ENCODE peak calls at places on chromosome 22, in seven cellular contexts. One of them, this sample, is unnamed.

GRCh38 chr22:50529416-50530279 is at the start of gene TYMP:
- DNase-seq in heart right ventricle: peak
- DNase-seq in osteoblast: peak
- DNase-seq in progenitor cell of endocrine pancreas: no peak
- DNase-seq in osteocyte: peak
- DNase-seq in neural progenitor cell: peak
- DNase-seq in AG04450: no peak
- DNase-seq in this sample: peak

GRCh38 chr22:49307071-49307830 is 520.4 kb downstream of the BRD1 start:
- DNase-seq in heart right ventricle: no peak
- DNase-seq in osteoblast: peak
- DNase-seq in progenitor cell of endocrine pancreas: peak
- DNase-seq in osteocyte: peak
- DNase-seq in neural progenitor cell: no peak
- DNase-seq in AG04450: no peak
- DNase-seq in this sample: peak

GRCh38 chr22:50516891-50517290 is 8.5 kb downstream of the SCO2 start:
- DNase-seq in heart right ventricle: no peak
- DNase-seq in osteoblast: peak
- DNase-seq in progenitor cell of endocrine pancreas: no peak
- DNase-seq in osteocyte: no peak
- DNase-seq in neural progenitor cell: no peak
- DNase-seq in AG04450: no peak
- DNase-seq in this sample: no peak

GRCh38 chr22:24510694-24511625 is 15.8 kb downstream of the UPB1 start:
- DNase-seq in heart right ventricle: no peak
- DNase-seq in osteoblast: peak
- DNase-seq in progenitor cell of endocrine pancreas: no peak
- DNase-seq in osteocyte: no peak
- DNase-seq in neural progenitor cell: no peak
- DNase-seq in AG04450: no peak
- DNase-seq in this sample: peak

GRCh38 chr22:38921801-38922200 is 35.6 kb upstream of the APOBEC3A start:
- DNase-seq in heart right ventricle: no peak
- DNase-seq in osteoblast: no peak
- DNase-seq in progenitor cell of endocrine pancreas: no peak
- DNase-seq in osteocyte: no peak
- DNase-seq in neural progenitor cell: no peak
- DNase-seq in AG04450: no peak
- DNase-seq in this sample: no peak

GRCh38 chr22:41976070-41976901 is 7.0 kb downstream of the SEPTIN3 start:
- DNase-seq in heart right ventricle: no peak
- DNase-seq in osteoblast: peak
- DNase-seq in progenitor cell of endocrine pancreas: peak
- DNase-seq in osteocyte: no peak
- DNase-seq in neural progenitor cell: peak
- DNase-seq in AG04450: no peak
- DNase-seq in this sample: no peak

GRCh38 chr22:29116397-29117123 is 43.7 kb downstream of the KREMEN1 start:
- DNase-seq in heart right ventricle: no peak
- DNase-seq in osteoblast: no peak
- DNase-seq in progenitor cell of endocrine pancreas: no peak
- DNase-seq in osteocyte: no peak
- DNase-seq in neural progenitor cell: no peak
- DNase-seq in AG04450: peak
- DNase-seq in this sample: no peak

GRCh38 chr22:19619144-19620009 is 94.9 kb upstream of the SEPTIN5 start:
- DNase-seq in heart right ventricle: no peak
- DNase-seq in osteoblast: peak
- DNase-seq in progenitor cell of endocrine pancreas: no peak
- DNase-seq in osteocyte: no peak
- DNase-seq in neural progenitor cell: no peak
- DNase-seq in AG04450: no peak
- DNase-seq in this sample: peak

GRCh38 chr22:29266564-29267461 is 968 bp downstream of the RHBDD3 start:
- DNase-seq in heart right ventricle: no peak
- DNase-seq in osteoblast: peak
- DNase-seq in progenitor cell of endocrine pancreas: no peak
- DNase-seq in osteocyte: peak
- DNase-seq in neural progenitor cell: peak
- DNase-seq in AG04450: no peak
- DNase-seq in this sample: no peak

GRCh38 chr22:19120829-19121630 is 1.2 kb downstream of the DGCR2 start:
- DNase-seq in heart right ventricle: peak
- DNase-seq in osteoblast: peak
- DNase-seq in progenitor cell of endocrine pancreas: peak
- DNase-seq in osteocyte: no peak
- DNase-seq in neural progenitor cell: peak
- DNase-seq in AG04450: no peak
- DNase-seq in this sample: no peak

GRCh38 chr22:41535244-41535643 is 9.0 kb downstream of the POLR3H start:
- DNase-seq in heart right ventricle: no peak
- DNase-seq in osteoblast: peak
- DNase-seq in progenitor cell of endocrine pancreas: no peak
- DNase-seq in osteocyte: no peak
- DNase-seq in neural progenitor cell: peak
- DNase-seq in AG04450: no peak
- DNase-seq in this sample: no peak

GRCh38 chr22:36765131-36765942 is 10.6 kb downstream of the IFT27 start:
- DNase-seq in heart right ventricle: no peak
- DNase-seq in osteoblast: no peak
- DNase-seq in progenitor cell of endocrine pancreas: no peak
- DNase-seq in osteocyte: peak
- DNase-seq in neural progenitor cell: no peak
- DNase-seq in AG04450: no peak
- DNase-seq in this sample: peak

GRCh38 chr22:25736378-25737011 is 5.5 kb upstream of the MYO18B start:
- DNase-seq in heart right ventricle: no peak
- DNase-seq in osteoblast: no peak
- DNase-seq in progenitor cell of endocrine pancreas: no peak
- DNase-seq in osteocyte: no peak
- DNase-seq in neural progenitor cell: no peak
- DNase-seq in AG04450: no peak
- DNase-seq in this sample: no peak

GRCh38 chr22:50415426-50415825 is 59.4 kb downstream of the SBF1 start:
- DNase-seq in heart right ventricle: no peak
- DNase-seq in osteoblast: peak
- DNase-seq in progenitor cell of endocrine pancreas: no peak
- DNase-seq in osteocyte: no peak
- DNase-seq in neural progenitor cell: no peak
- DNase-seq in AG04450: no peak
- DNase-seq in this sample: no peak

GRCh38 chr22:29032584-29032983 is 29.0 kb downstream of the C22orf31 start:
- DNase-seq in heart right ventricle: no peak
- DNase-seq in osteoblast: no peak
- DNase-seq in progenitor cell of endocrine pancreas: no peak
- DNase-seq in osteocyte: no peak
- DNase-seq in neural progenitor cell: no peak
- DNase-seq in AG04450: no peak
- DNase-seq in this sample: no peak

GRCh38 chr22:28231423-28231822 is 312.4 kb upstream of the PITPNB start:
- DNase-seq in heart right ventricle: no peak
- DNase-seq in osteoblast: no peak
- DNase-seq in progenitor cell of endocrine pancreas: no peak
- DNase-seq in osteocyte: no peak
- DNase-seq in neural progenitor cell: peak
- DNase-seq in AG04450: no peak
- DNase-seq in this sample: no peak

GRCh38 chr22:47884200-47884599 is 1121.8 kb downstream of the TBC1D22A start:
- DNase-seq in heart right ventricle: no peak
- DNase-seq in osteoblast: peak
- DNase-seq in progenitor cell of endocrine pancreas: no peak
- DNase-seq in osteocyte: no peak
- DNase-seq in neural progenitor cell: no peak
- DNase-seq in AG04450: no peak
- DNase-seq in this sample: no peak

GRCh38 chr22:39405346-39406085 is 5.9 kb downstream of the TAB1 start:
- DNase-seq in heart right ventricle: no peak
- DNase-seq in osteoblast: peak
- DNase-seq in progenitor cell of endocrine pancreas: no peak
- DNase-seq in osteocyte: no peak
- DNase-seq in neural progenitor cell: peak
- DNase-seq in AG04450: no peak
- DNase-seq in this sample: peak

GRCh38 chr22:37818397-37819099 is 4.6 kb upstream of the GALR3 start:
- DNase-seq in heart right ventricle: peak
- DNase-seq in osteoblast: peak
- DNase-seq in progenitor cell of endocrine pancreas: peak
- DNase-seq in osteocyte: no peak
- DNase-seq in neural progenitor cell: peak
- DNase-seq in AG04450: no peak
- DNase-seq in this sample: peak
- TF ChIP-seq CTCF in heart right ventricle: peak
- TF ChIP-seq CTCF in osteoblast: peak
- TF ChIP-seq CTCF in progenitor cell of endocrine pancreas: peak
- TF ChIP-seq CTCF in osteocyte: peak
- TF ChIP-seq CTCF in neural progenitor cell: peak
- TF ChIP-seq CTCF in AG04450: peak
- TF ChIP-seq CTCF in this sample: peak

GRCh38 chr22:17878970-17879369 is 104.7 kb upstream of the BID start:
- DNase-seq in heart right ventricle: no peak
- DNase-seq in osteoblast: no peak
- DNase-seq in progenitor cell of endocrine pancreas: no peak
- DNase-seq in osteocyte: no peak
- DNase-seq in neural progenitor cell: no peak
- DNase-seq in AG04450: no peak
- DNase-seq in this sample: no peak
- TF ChIP-seq CTCF in heart right ventricle: no peak
- TF ChIP-seq CTCF in osteoblast: no peak
- TF ChIP-seq CTCF in progenitor cell of endocrine pancreas: no peak
- TF ChIP-seq CTCF in osteocyte: no peak
- TF ChIP-seq CTCF in neural progenitor cell: no peak
- TF ChIP-seq CTCF in AG04450: no peak
- TF ChIP-seq CTCF in this sample: no peak

GRCh38 chr22:23240639-23241389 is 60.5 kb downstream of the BCR start:
- DNase-seq in heart right ventricle: no peak
- DNase-seq in osteoblast: no peak
- DNase-seq in progenitor cell of endocrine pancreas: no peak
- DNase-seq in osteocyte: no peak
- DNase-seq in neural progenitor cell: peak
- DNase-seq in AG04450: no peak
- DNase-seq in this sample: no peak

GRCh38 chr22:23241562-23242472 is 61.5 kb downstream of the BCR start:
- DNase-seq in heart right ventricle: no peak
- DNase-seq in osteoblast: peak
- DNase-seq in progenitor cell of endocrine pancreas: no peak
- DNase-seq in osteocyte: no peak
- DNase-seq in neural progenitor cell: no peak
- DNase-seq in AG04450: no peak
- DNase-seq in this sample: no peak

GRCh38 chr22:23243006-23243573 is 62.8 kb downstream of the BCR start:
- DNase-seq in heart right ventricle: no peak
- DNase-seq in osteoblast: peak
- DNase-seq in progenitor cell of endocrine pancreas: no peak
- DNase-seq in osteocyte: no peak
- DNase-seq in neural progenitor cell: peak
- DNase-seq in AG04450: no peak
- DNase-seq in this sample: no peak

GRCh38 chr22:23243859-23244689 is 63.8 kb downstream of the BCR start:
- DNase-seq in heart right ventricle: no peak
- DNase-seq in osteoblast: peak
- DNase-seq in progenitor cell of endocrine pancreas: no peak
- DNase-seq in osteocyte: no peak
- DNase-seq in neural progenitor cell: no peak
- DNase-seq in AG04450: no peak
- DNase-seq in this sample: no peak

GRCh38 chr22:23242473-23243001 is 62.2 kb downstream of the BCR start:
- DNase-seq in heart right ventricle: no peak
- DNase-seq in osteoblast: peak
- DNase-seq in progenitor cell of endocrine pancreas: no peak
- DNase-seq in osteocyte: no peak
- DNase-seq in neural progenitor cell: peak
- DNase-seq in AG04450: no peak
- DNase-seq in this sample: no peak
- TF ChIP-seq CTCF in heart right ventricle: no peak
- TF ChIP-seq CTCF in osteoblast: peak
- TF ChIP-seq CTCF in progenitor cell of endocrine pancreas: no peak
- TF ChIP-seq CTCF in osteocyte: no peak
- TF ChIP-seq CTCF in neural progenitor cell: no peak
- TF ChIP-seq CTCF in AG04450: peak
- TF ChIP-seq CTCF in this sample: peak

GRCh38 chr22:44107341-44107740 is 73.4 kb upstream of the PARVG start:
- DNase-seq in heart right ventricle: no peak
- DNase-seq in osteoblast: peak
- DNase-seq in progenitor cell of endocrine pancreas: no peak
- DNase-seq in osteocyte: no peak
- DNase-seq in neural progenitor cell: peak
- DNase-seq in AG04450: no peak
- DNase-seq in this sample: peak

GRCh38 chr22:44111562-44112155 is 69.1 kb upstream of the PARVG start:
- DNase-seq in heart right ventricle: no peak
- DNase-seq in osteoblast: no peak
- DNase-seq in progenitor cell of endocrine pancreas: no peak
- DNase-seq in osteocyte: no peak
- DNase-seq in neural progenitor cell: no peak
- DNase-seq in AG04450: no peak
- DNase-seq in this sample: peak

GRCh38 chr22:44108076-44108475 is 72.6 kb upstream of the PARVG start:
- DNase-seq in heart right ventricle: no peak
- DNase-seq in osteoblast: no peak
- DNase-seq in progenitor cell of endocrine pancreas: no peak
- DNase-seq in osteocyte: no peak
- DNase-seq in neural progenitor cell: peak
- DNase-seq in AG04450: no peak
- DNase-seq in this sample: peak

GRCh38 chr22:44109417-44109816 is 71.3 kb upstream of the PARVG start:
- DNase-seq in heart right ventricle: no peak
- DNase-seq in osteoblast: peak
- DNase-seq in progenitor cell of endocrine pancreas: no peak
- DNase-seq in osteocyte: no peak
- DNase-seq in neural progenitor cell: no peak
- DNase-seq in AG04450: no peak
- DNase-seq in this sample: no peak

DNA sequence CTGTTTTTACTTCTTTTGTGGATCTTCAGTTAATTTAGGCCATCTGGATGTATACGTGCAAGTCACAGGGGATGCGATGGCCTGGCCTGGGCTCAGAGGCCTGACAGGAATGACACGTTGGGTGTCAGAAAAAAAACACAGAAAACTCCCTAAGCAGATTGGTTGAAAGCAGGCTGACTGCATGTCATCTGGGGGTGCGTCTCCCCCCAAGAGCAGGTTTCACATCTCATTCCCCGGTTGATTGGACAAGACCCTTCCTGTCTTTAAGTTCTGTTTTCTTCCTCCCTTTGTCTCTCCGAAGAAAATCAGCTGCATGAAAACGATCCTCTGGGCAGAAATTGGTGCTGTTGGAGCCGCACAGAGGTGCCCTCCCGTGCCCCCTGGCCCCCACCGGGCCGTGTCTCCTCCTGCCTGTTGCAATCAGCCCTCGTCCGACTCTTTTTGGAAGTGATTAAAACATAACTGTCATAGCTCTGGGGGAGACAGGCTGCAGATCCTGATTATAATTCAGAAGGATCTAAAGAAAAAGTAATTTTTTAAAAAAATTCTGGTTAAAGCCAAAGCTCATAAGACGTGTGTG is 71.8 kb upstream of the PARVG start:
- DNase-seq in heart right ventricle: no peak
- DNase-seq in osteoblast: peak
- DNase-seq in progenitor cell of endocrine pancreas: no peak
- DNase-seq in osteocyte: no peak
- DNase-seq in neural progenitor cell: no peak
- DNase-seq in AG04450: no peak
- DNase-seq in this sample: peak
- TF ChIP-seq CTCF in heart right ventricle: no peak
- TF ChIP-seq CTCF in osteoblast: no peak
- TF ChIP-seq CTCF in progenitor cell of endocrine pancreas: no peak
- TF ChIP-seq CTCF in osteocyte: no peak
- TF ChIP-seq CTCF in neural progenitor cell: no peak
- TF ChIP-seq CTCF in AG04450: no peak
- TF ChIP-seq CTCF in this sample: no peak